ENCODE peak calls at places on chromosomes 5 and 9, in five cellular contexts. One of them, this sample, is unnamed.

GRCh38 chr9:6552033-6552737 is 93.3 kb downstream of the GLDC start:
- DNase-seq in suprapubic skin: no peak
- DNase-seq in uterus: no peak
- DNase-seq in endothelial cell of umbilical vein: peak; percentile 92
- DNase-seq in transverse colon: no peak
- DNase-seq in this sample: no peak

GRCh38 chr5:119285070-119285916 is 70.5 kb upstream of the TNFAIP8 start:
- DNase-seq in endothelial cell of umbilical vein: no peak
- DNase-seq in suprapubic skin: no peak
- DNase-seq in transverse colon: no peak
- DNase-seq in uterus: no peak
- DNase-seq in this sample: no peak

GRCh38 chr9:12290166-12290869 is 402.9 kb upstream of the TYRP1 start:
- DNase-seq in uterus: no peak
- DNase-seq in endothelial cell of umbilical vein: no peak
- DNase-seq in transverse colon: no peak
- DNase-seq in suprapubic skin: no peak
- DNase-seq in this sample: no peak

GRCh38 chr9:37390759-37391158 is 31.7 kb upstream of the GRHPR start:
- DNase-seq in transverse colon: peak; percentile 77
- DNase-seq in uterus: no peak
- DNase-seq in suprapubic skin: no peak
- DNase-seq in endothelial cell of umbilical vein: no peak
- DNase-seq in this sample: no peak

GRCh38 chr9:36345103-36345846 is 54.8 kb downstream of the RNF38 start:
- DNase-seq in uterus: no peak
- DNase-seq in endothelial cell of umbilical vein: peak; percentile 20
- DNase-seq in transverse colon: no peak
- DNase-seq in suprapubic skin: no peak
- DNase-seq in this sample: no peak

GRCh38 chr5:82735160-82735789 is 341.9 kb downstream of the TMEM167A start:
- DNase-seq in uterus: no peak
- DNase-seq in endothelial cell of umbilical vein: peak; percentile 45
- DNase-seq in transverse colon: no peak
- DNase-seq in suprapubic skin: no peak
- DNase-seq in this sample: no peak

GRCh38 chr9:111945216-111945615 is 48.6 kb downstream of the UGCG start:
- DNase-seq in endothelial cell of umbilical vein: peak; percentile 60
- DNase-seq in transverse colon: no peak
- DNase-seq in uterus: no peak
- DNase-seq in suprapubic skin: no peak
- DNase-seq in this sample: no peak

GRCh38 chr9:122827759-122828090 is 663 bp downstream of the PDCL start:
- DNase-seq in suprapubic skin: no peak
- DNase-seq in uterus: no peak
- DNase-seq in endothelial cell of umbilical vein: no peak
- DNase-seq in transverse colon: no peak
- DNase-seq in this sample: no peak

GRCh38 chr9:136047076-136047774 is 47.9 kb downstream of the NACC2 start:
- DNase-seq in endothelial cell of umbilical vein: no peak
- DNase-seq in transverse colon: no peak
- DNase-seq in uterus: no peak
- DNase-seq in suprapubic skin: no peak
- DNase-seq in this sample: no peak

GRCh38 chr9:136046555-136046921 is 48.6 kb downstream of the NACC2 start:
- DNase-seq in uterus: no peak
- DNase-seq in endothelial cell of umbilical vein: no peak
- DNase-seq in transverse colon: no peak
- DNase-seq in suprapubic skin: no peak
- DNase-seq in this sample: no peak

GRCh38 chr9:136044971-136045594 is 50.0 kb downstream of the NACC2 start:
- DNase-seq in transverse colon: no peak
- DNase-seq in uterus: no peak
- DNase-seq in suprapubic skin: no peak
- DNase-seq in endothelial cell of umbilical vein: no peak
- DNase-seq in this sample: no peak

GRCh38 chr9:136044207-136044970 is 50.7 kb downstream of the NACC2 start:
- DNase-seq in suprapubic skin: no peak
- DNase-seq in endothelial cell of umbilical vein: no peak
- DNase-seq in transverse colon: no peak
- DNase-seq in uterus: no peak
- DNase-seq in this sample: no peak

GRCh38 chr9:136045595-136046554 is 49.2 kb downstream of the NACC2 start:
- DNase-seq in endothelial cell of umbilical vein: no peak
- DNase-seq in suprapubic skin: no peak
- DNase-seq in uterus: no peak
- DNase-seq in transverse colon: no peak
- DNase-seq in this sample: no peak
- TF ChIP-seq CTCF in endothelial cell of umbilical vein: no peak
- TF ChIP-seq CTCF in suprapubic skin: no peak
- TF ChIP-seq CTCF in uterus: no peak
- TF ChIP-seq CTCF in transverse colon: no peak
- TF ChIP-seq CTCF in this sample: no peak

GRCh38 chr9:23736293-23736692 is 89.7 kb downstream of the ELAVL2 start:
- DNase-seq in transverse colon: no peak
- DNase-seq in suprapubic skin: no peak
- DNase-seq in endothelial cell of umbilical vein: no peak
- DNase-seq in uterus: no peak
- DNase-seq in this sample: no peak
- H3K4me1 ChIP-seq in transverse colon: no peaks in the 10 kb centered on the region
- H3K4me1 ChIP-seq in suprapubic skin: no peaks in the 10 kb centered on the region
- H3K4me1 ChIP-seq in endothelial cell of umbilical vein: no peaks in the 10 kb centered on the region
- H3K4me1 ChIP-seq in uterus: no peaks in the 10 kb centered on the region
- H3K4me1 ChIP-seq in this sample: no peaks in the 10 kb centered on the region

DNA sequence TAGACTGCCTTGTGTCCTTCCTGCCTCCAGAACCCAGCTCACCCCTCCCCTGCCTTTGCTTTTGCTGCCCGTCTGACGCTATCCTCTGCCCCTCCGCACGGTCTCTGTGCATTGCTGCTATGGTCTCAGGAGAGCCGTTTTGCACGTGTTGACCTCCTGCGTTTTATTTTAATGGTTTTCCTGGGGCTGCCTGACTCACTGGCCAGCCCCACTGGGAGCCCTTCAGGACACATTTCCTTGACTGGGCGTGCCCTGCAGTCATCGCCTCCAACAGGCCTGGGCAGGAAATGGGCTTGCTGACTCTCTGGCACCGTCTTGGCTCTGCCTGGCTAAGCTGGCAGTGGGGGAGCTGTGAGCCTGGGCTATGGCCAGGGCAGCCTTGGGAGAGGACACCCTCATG is 17.9 kb upstream of the ASS1 start:
- DNase-seq in uterus: no peak
- DNase-seq in transverse colon: peak; percentile 53
- DNase-seq in suprapubic skin: peak; percentile 60
- DNase-seq in endothelial cell of umbilical vein: peak; percentile 90
- DNase-seq in this sample: no peak
- TF ChIP-seq CTCF in uterus: no peak
- TF ChIP-seq CTCF in transverse colon: no peak
- TF ChIP-seq CTCF in suprapubic skin: no peak
- TF ChIP-seq CTCF in endothelial cell of umbilical vein: no peak
- TF ChIP-seq CTCF in this sample: no peak

DNA sequence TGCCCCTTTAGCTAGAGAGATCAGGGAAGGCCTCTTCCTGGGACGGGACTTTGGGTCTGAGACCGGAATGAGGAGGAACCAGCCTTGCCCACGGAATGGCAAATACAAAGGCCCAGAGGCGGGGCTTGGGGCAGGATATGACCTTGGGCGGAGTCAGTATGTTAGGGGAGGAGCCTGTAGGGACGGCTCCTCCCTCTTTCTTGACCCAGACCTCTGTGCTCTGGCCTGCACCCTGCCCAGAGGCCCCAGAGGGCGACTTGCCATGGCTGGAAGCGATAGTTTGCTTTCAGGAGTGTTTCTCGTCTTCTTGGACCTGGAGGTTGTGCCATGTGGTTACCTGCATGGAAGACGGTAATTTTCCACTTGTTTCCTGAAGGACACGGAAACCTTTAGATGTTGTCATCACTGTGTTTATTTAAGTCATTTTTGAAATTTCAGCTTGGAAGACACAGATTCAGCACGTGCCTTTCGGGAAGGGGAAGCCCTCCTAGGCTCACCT is 85.6 kb downstream of the DAB2IP start:
- DNase-seq in transverse colon: peak; percentile 89
- DNase-seq in endothelial cell of umbilical vein: no peak
- DNase-seq in uterus: peak; percentile 53
- DNase-seq in suprapubic skin: no peak
- DNase-seq in this sample: no peak
- H3K4me1 ChIP-seq in transverse colon: peaks cover 93% of the 10 kb centered on the region
- H3K4me1 ChIP-seq in endothelial cell of umbilical vein: peaks cover 22% of the 10 kb centered on the region
- H3K4me1 ChIP-seq in uterus: peaks cover 16% of the 10 kb centered on the region
- H3K4me1 ChIP-seq in suprapubic skin: peaks cover 69% of the 10 kb centered on the region
- H3K4me1 ChIP-seq in this sample: peaks cover 3% of the 10 kb centered on the region

GRCh38 chr5:135435467-135436330 is 11.4 kb downstream of the DCANP1 start:
- DNase-seq in uterus: no peak
- DNase-seq in suprapubic skin: no peak
- DNase-seq in endothelial cell of umbilical vein: no peak
- DNase-seq in transverse colon: no peak
- DNase-seq in this sample: no peak

GRCh38 chr5:135434591-135435466 is 12.3 kb downstream of the DCANP1 start:
- DNase-seq in endothelial cell of umbilical vein: no peak
- DNase-seq in suprapubic skin: no peak
- DNase-seq in uterus: no peak
- DNase-seq in transverse colon: no peak
- DNase-seq in this sample: no peak

GRCh38 chr5:135432113-135432512 is 15.0 kb downstream of the DCANP1 start:
- DNase-seq in endothelial cell of umbilical vein: no peak
- DNase-seq in uterus: no peak
- DNase-seq in transverse colon: no peak
- DNase-seq in suprapubic skin: no peak
- DNase-seq in this sample: no peak

GRCh38 chr5:135436856-135437795 is 10.0 kb downstream of the DCANP1 start:
- DNase-seq in suprapubic skin: no peak
- DNase-seq in endothelial cell of umbilical vein: no peak
- DNase-seq in uterus: no peak
- DNase-seq in transverse colon: no peak
- DNase-seq in this sample: no peak

DNA sequence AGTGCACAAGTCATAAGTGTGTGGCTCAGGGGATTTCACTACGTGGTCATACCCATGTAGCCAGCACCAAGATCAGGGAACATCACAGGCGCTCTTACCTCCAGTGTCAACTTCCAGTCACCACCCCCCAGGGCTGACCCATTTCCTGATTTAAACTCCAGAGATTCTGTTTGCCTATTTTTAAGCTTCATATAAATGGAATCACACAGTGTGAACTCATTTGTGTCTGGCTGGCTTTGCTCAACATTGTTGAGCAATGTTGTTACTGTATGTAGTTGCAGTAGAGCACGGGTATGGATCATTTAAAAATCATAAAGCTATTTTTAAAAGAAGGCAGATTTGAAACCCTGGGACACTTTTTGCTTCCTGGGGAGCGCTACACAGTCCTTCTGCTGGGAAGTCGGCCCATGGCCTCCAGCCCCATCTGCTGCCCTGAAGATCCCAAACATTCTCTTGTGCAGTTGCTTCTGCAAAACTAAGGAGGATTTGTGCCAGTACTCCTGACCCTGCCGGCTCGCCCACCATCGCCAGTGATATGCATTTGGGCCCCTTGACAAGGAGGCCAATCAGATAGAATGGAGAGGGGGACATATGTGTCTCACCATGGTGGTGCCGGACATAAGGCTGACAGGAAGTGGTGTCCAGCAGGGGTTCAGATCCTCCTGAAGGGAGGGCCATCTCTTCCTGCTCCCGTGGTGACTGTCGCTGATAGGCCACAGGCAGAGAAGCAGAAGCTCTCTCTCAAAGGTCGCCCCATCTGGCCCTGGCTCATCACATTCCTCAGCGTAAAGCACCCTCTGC is 13.3 kb downstream of the DCANP1 start:
- DNase-seq in suprapubic skin: no peak
- DNase-seq in transverse colon: no peak
- DNase-seq in endothelial cell of umbilical vein: no peak
- DNase-seq in uterus: no peak
- DNase-seq in this sample: no peak
- TF ChIP-seq CTCF in suprapubic skin: no peak
- TF ChIP-seq CTCF in transverse colon: no peak
- TF ChIP-seq CTCF in endothelial cell of umbilical vein: no peak
- TF ChIP-seq CTCF in uterus: no peak
- TF ChIP-seq CTCF in this sample: no peak

GRCh38 chr9:7739595-7739994 is 60.0 kb downstream of the DMAC1 start:
- DNase-seq in uterus: no peak
- DNase-seq in transverse colon: no peak
- DNase-seq in suprapubic skin: no peak
- DNase-seq in endothelial cell of umbilical vein: no peak
- DNase-seq in this sample: no peak

GRCh38 chr9:7735311-7735710 is 64.3 kb downstream of the DMAC1 start:
- DNase-seq in endothelial cell of umbilical vein: no peak
- DNase-seq in transverse colon: no peak
- DNase-seq in suprapubic skin: no peak
- DNase-seq in uterus: no peak
- DNase-seq in this sample: no peak
- H3K4me1 ChIP-seq in endothelial cell of umbilical vein: no peaks in the 10 kb centered on the region
- H3K4me1 ChIP-seq in transverse colon: no peaks in the 10 kb centered on the region
- H3K4me1 ChIP-seq in suprapubic skin: no peaks in the 10 kb centered on the region
- H3K4me1 ChIP-seq in uterus: no peaks in the 10 kb centered on the region
- H3K4me1 ChIP-seq in this sample: no peaks in the 10 kb centered on the region

DNA sequence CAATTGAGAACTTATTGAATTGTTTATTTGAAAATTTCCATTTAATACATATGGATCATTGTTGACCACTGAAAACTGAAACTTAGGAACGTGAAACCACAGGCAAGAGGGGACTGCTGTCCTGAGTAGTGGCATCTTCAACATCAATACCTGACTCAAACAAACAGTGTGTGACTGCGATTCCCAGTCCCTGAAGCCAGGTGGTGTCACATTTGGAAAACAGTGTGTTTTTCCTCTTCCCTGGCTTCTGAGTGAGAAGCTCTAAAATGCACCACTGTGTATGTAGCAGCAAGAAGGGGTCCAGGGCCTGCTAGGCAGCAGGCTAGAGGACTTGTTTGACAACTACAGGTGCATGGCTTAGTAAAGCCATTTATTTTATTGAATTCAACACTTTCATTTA is 10.8 kb downstream of the GAPT start:
- DNase-seq in uterus: no peak
- DNase-seq in endothelial cell of umbilical vein: no peak
- DNase-seq in suprapubic skin: no peak
- DNase-seq in transverse colon: no peak
- DNase-seq in this sample: no peak
- TF ChIP-seq CTCF in uterus: no peak
- TF ChIP-seq CTCF in endothelial cell of umbilical vein: no peak
- TF ChIP-seq CTCF in suprapubic skin: no peak
- TF ChIP-seq CTCF in transverse colon: no peak
- TF ChIP-seq CTCF in this sample: no peak

This sample was measured in CD8-positive, alpha-beta T cell.